ENCODE peak calls at places on chromosomes 16 and 17, in seven cellular contexts. W is esophagus squamous epithelium, Y is tibial nerve, D is body of pancreas, Z is ovary, F is GM12891, I is uterus. C is an unnamed sample.
A peak's percentile ranks its signal among the peaks of the same experiment; 100 is the strongest.

GRCh38 chr17:38730526-38731379 is 612 bp downstream of the CISD3 start:
- DNase-seq in W (no peak), I (peak; percentile 70), Z (peak; percentile 80), F (no peak), Y (peak; percentile 52), D (peak; percentile 98), C (peak; percentile 54)

GRCh38 chr17:7043544-7044268 is at the start of gene SLC16A11:
- DNase-seq in D (peak; percentile 50), I (peak; percentile 40), Y (no peak), W (no peak), F (peak; percentile 35), Z (peak; percentile 58), C (no peak)

GRCh38 chr16:81889896-81890634 is 111.0 kb downstream of the PLCG2 start:
- DNase-seq in D (peak; percentile 64), I (peak; percentile 26), Y (peak; percentile 75), F (peak; percentile 46), W (no peak), Z (peak; percentile 28), C (peak; percentile 66)

GRCh38 chr17:16052486-16052885 is 52.9 kb downstream of the TTC19 start:
- DNase-seq in W (no peak), D (no peak), Y (no peak), F (no peak), Z (no peak), I (no peak), C (no peak)

GRCh38 chr16:50280932-50281331 is 14.6 kb downstream of the ADCY7 start:
- DNase-seq in I (no peak), F (no peak), W (no peak), Z (no peak), Y (no peak), D (no peak), C (peak; percentile 40)

GRCh38 chr16:66275795-66276428 is 90.6 kb upstream of the CDH5 start:
- DNase-seq in Y (peak; percentile 33), I (no peak), D (peak; percentile 61), Z (no peak), F (no peak), W (no peak), C (peak; percentile 9)

GRCh38 chr17:11825902-11826301 is 171.4 kb downstream of the ZNF18 start:
- DNase-seq in Z (no peak), W (no peak), Y (no peak), D (no peak), F (no peak), I (no peak), C (no peak)

GRCh38 chr17:76369804-76370203 is 14.6 kb upstream of the SPHK1 start:
- DNase-seq in F (no peak), Z (no peak), I (no peak), D (no peak), W (no peak), Y (no peak), C (no peak)

GRCh38 chr17:31754239-31754945 is 104.7 kb downstream of the COPRS start:
- DNase-seq in I (no peak), D (no peak), Z (no peak), F (no peak), W (no peak), Y (no peak), C (no peak)

GRCh38 chr16:83797013-83797412 is 10.8 kb upstream of the HSBP1 start:
- DNase-seq in I (no peak), Z (no peak), Y (no peak), W (no peak), F (no peak), D (no peak), C (no peak)

GRCh38 chr16:84144301-84144858 is 597 bp downstream of the HSDL1 start:
- DNase-seq in W (no peak), I (peak; percentile 28), D (peak; percentile 31), Y (no peak), Z (peak; percentile 50), F (peak; percentile 35), C (peak; percentile 53)

GRCh38 chr17:44878627-44879221 is 20.5 kb downstream of the EFTUD2 start:
- DNase-seq in Y (peak; percentile 38), F (no peak), Z (no peak), D (peak; percentile 41), W (no peak), I (no peak), C (peak; percentile 57)

GRCh38 chr16:13873835-13874438 is 46.0 kb upstream of the ERCC4 start:
- DNase-seq in D (no peak), F (no peak), Z (no peak), Y (no peak), I (no peak), W (no peak), C (peak; percentile 5)

GRCh38 chr17:2644971-2645370 is 51.5 kb downstream of the PAFAH1B1 start:
- DNase-seq in F (no peak), Z (no peak), I (no peak), W (no peak), D (no peak), Y (no peak), C (no peak)

GRCh38 chr16:81738831-81739496 is 40.1 kb upstream of the PLCG2 start:
- DNase-seq in Z (no peak), D (no peak), F (no peak), I (no peak), Y (peak; percentile 23), W (peak; percentile 74), C (peak; percentile 73)

GRCh38 chr16:19601083-19601976 is 45.8 kb downstream of the VPS35L start:
- DNase-seq in W (no peak), Y (peak; percentile 65), D (peak; percentile 42), F (no peak), Z (no peak), I (no peak), C (peak; percentile 52)

GRCh38 chr17:61411944-61412859 is 12.6 kb downstream of the TBX2 start:
- DNase-seq in W (no peak), D (peak; percentile 78), F (peak; percentile 91), Y (peak; percentile 64), Z (peak; percentile 93), I (peak; percentile 91), C (peak; percentile 66)

GRCh38 chr17:47810200-47810821 is 11.3 kb downstream of the OSBPL7 start:
- DNase-seq in Y (no peak), D (peak; percentile 92), Z (peak; percentile 25), W (no peak), F (no peak), I (no peak), C (peak; percentile 81)

GRCh38 chr17:41338961-41339485 is 11.6 kb downstream of the KRT33A start:
- DNase-seq in D (no peak), I (no peak), F (no peak), W (no peak), Y (no peak), Z (no peak), C (no peak)

GRCh38 chr17:21214777-21215541 is 998 bp upstream of the TMEM11 start:
- DNase-seq in Y (no peak), F (no peak), D (no peak), Z (no peak), W (no peak), I (no peak), C (peak; percentile 53)

GRCh38 chr17:2374549-2375285 is 26.1 kb downstream of the MNT start:
- DNase-seq in Y (no peak), F (no peak), D (no peak), Z (no peak), W (no peak), I (no peak), C (no peak)

GRCh38 chr16:84836234-84836647 is 16.5 kb downstream of the CRISPLD2 start:
- DNase-seq in D (peak; percentile 49), I (peak; percentile 92), Z (peak; percentile 91), F (no peak), W (no peak), Y (peak; percentile 79), C (no peak)

GRCh38 chr17:16027708-16028584 is 28.3 kb downstream of the TTC19 start:
- DNase-seq in Y (no peak), I (no peak), F (peak; percentile 32), D (no peak), W (no peak), Z (no peak), C (peak; percentile 38)

GRCh38 chr16:49939495-49939894 is 83.6 kb upstream of the ZNF423 start:
- DNase-seq in Z (no peak), I (no peak), F (no peak), W (no peak), Y (no peak), D (no peak), C (no peak)

DNA sequence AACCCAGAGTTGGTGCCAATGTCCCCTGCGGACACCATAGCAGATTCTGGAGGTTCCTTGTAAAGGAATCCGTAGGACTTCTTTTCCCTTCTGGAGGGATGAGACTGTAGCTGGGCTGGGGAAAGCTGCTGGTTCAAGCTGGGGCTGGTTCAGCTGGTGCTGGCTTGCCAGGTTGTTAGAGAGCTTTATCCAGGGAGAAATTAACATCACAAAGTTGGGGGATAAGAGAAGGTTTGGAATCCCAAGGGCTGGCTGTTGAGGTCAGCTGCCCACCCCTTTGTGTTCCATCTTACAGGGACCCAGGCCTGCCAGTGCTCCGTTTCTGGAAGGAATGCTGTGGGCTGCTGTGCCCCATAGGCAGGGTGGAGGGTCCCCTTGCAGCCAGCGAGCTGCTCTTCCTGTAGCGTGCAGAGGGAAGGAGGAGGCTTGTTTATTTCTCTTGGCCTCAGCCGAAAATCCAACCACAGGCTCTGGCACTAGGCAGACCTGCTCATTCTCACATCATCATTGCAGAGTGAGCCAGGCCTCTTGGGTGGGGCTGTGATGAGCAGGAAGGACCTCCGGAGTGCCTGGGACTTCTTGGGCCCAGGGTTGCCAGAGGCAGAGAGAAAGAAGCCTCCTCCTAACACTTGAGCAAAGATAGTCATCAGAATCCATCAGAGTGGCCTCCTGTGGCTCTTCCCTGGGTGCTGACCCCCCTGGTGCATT is 251.1 kb downstream of the SEC14L1 start:
- DNase-seq in I (peak; percentile 73), Y (peak; percentile 81), W (no peak), D (no peak), F (no peak), Z (peak; percentile 72), C (no peak)
- TF ChIP-seq POLR2A in I (no peak), Y (no peak), W (no peak), D (no peak), F (no peak), Z (no peak), C (no peak)

GRCh38 chr16:30527635-30528178 is 1.3 kb upstream of the ZNF768 start:
- DNase-seq in I (no peak), F (peak; percentile 58), W (no peak), Z (no peak), Y (no peak), D (peak; percentile 22), C (peak; percentile 65)
- TF ChIP-seq POLR2A in I (no peak), F (no peak), W (no peak), Z (no peak), Y (no peak), D (no peak), C (peak; percentile 58)

GRCh38 chr16:31577411-31577810 is 49.7 kb downstream of the AHSP start:
- DNase-seq in W (no peak), I (no peak), D (no peak), Y (no peak), Z (no peak), F (no peak), C (no peak)
- TF ChIP-seq POLR2A in W (no peak), I (no peak), D (no peak), Y (no peak), Z (no peak), F (no peak), C (no peak)

GRCh38 chr17:58344047-58344790 is 7.8 kb downstream of the SUPT4H1 start:
- DNase-seq in I (no peak), W (peak; percentile 49), Y (no peak), D (no peak), Z (no peak), F (peak; percentile 35), C (no peak)
- TF ChIP-seq POLR2A in I (no peak), W (no peak), Y (no peak), D (no peak), Z (no peak), F (peak; percentile 94), C (peak; percentile 48)

C was measured in erythroblast.